ENCODE peak calls at places on chromosomes 1 and 21, in seven cellular contexts. One of them, this sample, is unnamed.

GRCh38 chr1:43804569-43804968 is 97.2 kb downstream of the ST3GAL3 start:
- DNase-seq in tibial nerve: no peak
- DNase-seq in lower leg skin: no peak
- DNase-seq in A549: no peak
- DNase-seq in Peyer's patch: no peak
- DNase-seq in uterus: no peak
- DNase-seq in esophagus squamous epithelium: no peak
- DNase-seq in this sample: no peak

GRCh38 chr1:160743266-160743665 is 4.2 kb downstream of the SLAMF7 start:
- DNase-seq in tibial nerve: no peak
- DNase-seq in lower leg skin: no peak
- DNase-seq in A549: no peak
- DNase-seq in Peyer's patch: no peak
- DNase-seq in uterus: no peak
- DNase-seq in esophagus squamous epithelium: no peak
- DNase-seq in this sample: no peak

GRCh38 chr1:211260161-211261107 is 1.3 kb downstream of the RCOR3 start:
- DNase-seq in tibial nerve: peak
- DNase-seq in lower leg skin: peak
- DNase-seq in A549: peak
- DNase-seq in Peyer's patch: peak
- DNase-seq in uterus: peak
- DNase-seq in esophagus squamous epithelium: peak
- DNase-seq in this sample: peak

GRCh38 chr1:10210841-10211804 is 753 bp downstream of the KIF1B start:
- DNase-seq in tibial nerve: peak
- DNase-seq in lower leg skin: peak
- DNase-seq in A549: peak
- DNase-seq in Peyer's patch: peak
- DNase-seq in uterus: peak
- DNase-seq in esophagus squamous epithelium: peak
- DNase-seq in this sample: peak

GRCh38 chr21:40043866-40044265 is 176.6 kb downstream of the PCP4 start:
- DNase-seq in tibial nerve: no peak
- DNase-seq in lower leg skin: no peak
- DNase-seq in A549: no peak
- DNase-seq in Peyer's patch: no peak
- DNase-seq in uterus: no peak
- DNase-seq in esophagus squamous epithelium: no peak
- DNase-seq in this sample: no peak

GRCh38 chr1:218996362-218996761 is 177.3 kb upstream of the LYPLAL1 start:
- DNase-seq in tibial nerve: no peak
- DNase-seq in lower leg skin: no peak
- DNase-seq in A549: no peak
- DNase-seq in Peyer's patch: no peak
- DNase-seq in uterus: no peak
- DNase-seq in esophagus squamous epithelium: no peak
- DNase-seq in this sample: no peak

GRCh38 chr1:7684132-7684531 is 87.0 kb upstream of the VAMP3 start:
- DNase-seq in tibial nerve: no peak
- DNase-seq in lower leg skin: no peak
- DNase-seq in A549: no peak
- DNase-seq in Peyer's patch: no peak
- DNase-seq in uterus: no peak
- DNase-seq in esophagus squamous epithelium: no peak
- DNase-seq in this sample: no peak

GRCh38 chr1:69172003-69173000 is 395.4 kb upstream of the LRRC7 start:
- DNase-seq in tibial nerve: no peak
- DNase-seq in lower leg skin: no peak
- DNase-seq in A549: no peak
- DNase-seq in Peyer's patch: no peak
- DNase-seq in uterus: no peak
- DNase-seq in esophagus squamous epithelium: no peak
- DNase-seq in this sample: no peak

GRCh38 chr1:203937678-203938330 is 76.4 kb downstream of the SNRPE start:
- DNase-seq in tibial nerve: no peak
- DNase-seq in lower leg skin: no peak
- DNase-seq in A549: no peak
- DNase-seq in Peyer's patch: no peak
- DNase-seq in uterus: no peak
- DNase-seq in esophagus squamous epithelium: no peak
- DNase-seq in this sample: no peak

GRCh38 chr1:207304710-207305151 is 16.7 kb upstream of the CD55 start:
- DNase-seq in tibial nerve: no peak
- DNase-seq in lower leg skin: no peak
- DNase-seq in A549: peak
- DNase-seq in Peyer's patch: no peak
- DNase-seq in uterus: no peak
- DNase-seq in esophagus squamous epithelium: no peak
- DNase-seq in this sample: no peak

GRCh38 chr1:221778535-221779142 is 36.8 kb upstream of the DUSP10 start:
- DNase-seq in tibial nerve: no peak
- DNase-seq in lower leg skin: no peak
- DNase-seq in A549: no peak
- DNase-seq in Peyer's patch: peak
- DNase-seq in uterus: no peak
- DNase-seq in esophagus squamous epithelium: no peak
- DNase-seq in this sample: no peak

GRCh38 chr1:157878059-157878458 is 36.5 kb upstream of the CD5L start:
- DNase-seq in tibial nerve: no peak
- DNase-seq in lower leg skin: no peak
- DNase-seq in A549: peak
- DNase-seq in Peyer's patch: no peak
- DNase-seq in uterus: no peak
- DNase-seq in esophagus squamous epithelium: no peak
- DNase-seq in this sample: peak

GRCh38 chr1:162854245-162854860 is 6.6 kb downstream of the CCDC190 start:
- DNase-seq in tibial nerve: peak
- DNase-seq in lower leg skin: no peak
- DNase-seq in A549: peak
- DNase-seq in Peyer's patch: peak
- DNase-seq in uterus: peak
- DNase-seq in esophagus squamous epithelium: no peak
- DNase-seq in this sample: peak

GRCh38 chr1:9095818-9096217 is 26.4 kb upstream of the SLC2A5 start:
- DNase-seq in tibial nerve: no peak
- DNase-seq in lower leg skin: no peak
- DNase-seq in A549: no peak
- DNase-seq in Peyer's patch: peak
- DNase-seq in uterus: no peak
- DNase-seq in esophagus squamous epithelium: no peak
- DNase-seq in this sample: no peak

GRCh38 chr1:243930822-243931671 is 81.0 kb upstream of the AKT3 start:
- DNase-seq in tibial nerve: no peak
- DNase-seq in lower leg skin: no peak
- DNase-seq in A549: no peak
- DNase-seq in Peyer's patch: no peak
- DNase-seq in uterus: no peak
- DNase-seq in esophagus squamous epithelium: no peak
- DNase-seq in this sample: no peak

GRCh38 chr1:208241541-208241940 is 2.6 kb downstream of the PLXNA2 start:
- DNase-seq in tibial nerve: no peak
- DNase-seq in lower leg skin: peak
- DNase-seq in A549: no peak
- DNase-seq in Peyer's patch: no peak
- DNase-seq in uterus: no peak
- DNase-seq in esophagus squamous epithelium: no peak
- DNase-seq in this sample: no peak

GRCh38 chr21:40158356-40158755 is 291.1 kb downstream of the PCP4 start:
- DNase-seq in tibial nerve: peak
- DNase-seq in lower leg skin: peak
- DNase-seq in A549: no peak
- DNase-seq in Peyer's patch: no peak
- DNase-seq in uterus: no peak
- DNase-seq in esophagus squamous epithelium: no peak
- DNase-seq in this sample: no peak

GRCh38 chr21:41752231-41752681 is 14.6 kb downstream of the RIPK4 start:
- DNase-seq in tibial nerve: no peak
- DNase-seq in lower leg skin: no peak
- DNase-seq in A549: no peak
- DNase-seq in Peyer's patch: no peak
- DNase-seq in uterus: no peak
- DNase-seq in esophagus squamous epithelium: no peak
- DNase-seq in this sample: no peak

GRCh38 chr1:177469519-177469918 is 298.8 kb downstream of the BRINP2 start:
- DNase-seq in tibial nerve: no peak
- DNase-seq in lower leg skin: no peak
- DNase-seq in A549: no peak
- DNase-seq in Peyer's patch: no peak
- DNase-seq in uterus: no peak
- DNase-seq in esophagus squamous epithelium: no peak
- DNase-seq in this sample: no peak

DNA sequence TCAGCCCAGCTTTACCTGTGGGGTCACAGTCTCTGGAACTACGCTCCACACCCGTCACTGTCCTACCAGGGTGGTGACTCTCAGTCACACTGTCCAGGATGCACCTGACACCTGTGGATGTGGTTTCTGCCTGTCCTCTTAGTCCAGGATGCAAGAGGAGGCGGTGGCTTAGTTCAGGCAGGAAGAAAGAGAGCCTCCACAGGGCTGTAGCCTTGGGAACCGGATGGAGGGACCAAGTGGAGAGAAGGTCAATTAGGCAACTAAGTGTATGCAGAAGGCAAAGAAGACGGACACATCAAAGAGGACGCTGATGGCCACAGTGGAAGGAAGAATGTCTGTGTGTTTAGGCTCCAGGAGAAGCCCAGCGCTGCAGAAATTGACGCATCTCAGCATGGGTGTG is 153.9 kb upstream of the IRF2BP2 start:
- DNase-seq in tibial nerve: no peak
- DNase-seq in lower leg skin: no peak
- DNase-seq in A549: no peak
- DNase-seq in Peyer's patch: no peak
- DNase-seq in uterus: no peak
- DNase-seq in esophagus squamous epithelium: no peak
- DNase-seq in this sample: no peak
- TF ChIP-seq POLR2A in tibial nerve: no peak
- TF ChIP-seq POLR2A in lower leg skin: no peak
- TF ChIP-seq POLR2A in A549: no peak
- TF ChIP-seq POLR2A in Peyer's patch: no peak
- TF ChIP-seq POLR2A in uterus: no peak
- TF ChIP-seq POLR2A in esophagus squamous epithelium: no peak
- TF ChIP-seq POLR2A in this sample: no peak

DNA sequence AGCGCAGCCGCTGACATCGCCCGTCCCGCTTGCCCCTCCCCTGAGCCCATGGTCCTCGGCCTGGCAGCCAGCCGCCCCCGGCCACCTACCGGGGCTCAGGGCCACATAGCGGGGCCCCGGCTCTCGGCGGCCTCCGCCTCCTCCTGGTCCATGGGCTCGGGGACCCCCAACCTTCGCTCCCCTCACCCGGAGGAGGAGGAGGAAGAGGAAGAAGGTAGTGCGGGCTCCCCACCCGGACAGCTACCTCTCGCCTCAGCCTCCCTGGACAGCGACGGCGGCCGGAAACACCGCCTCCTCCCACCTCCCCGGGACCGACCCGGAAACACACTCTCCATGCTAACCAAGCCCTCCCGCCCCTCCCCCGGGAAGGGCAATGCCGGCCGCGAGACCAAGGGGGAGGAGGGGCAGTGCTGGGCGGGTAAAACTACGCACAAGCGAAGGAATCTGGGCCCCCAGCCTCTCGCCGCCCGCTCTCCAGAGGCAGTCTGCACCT is at the start of gene KIAA0319L:
- DNase-seq in tibial nerve: no peak
- DNase-seq in lower leg skin: no peak
- DNase-seq in A549: peak
- DNase-seq in Peyer's patch: peak
- DNase-seq in uterus: peak
- DNase-seq in esophagus squamous epithelium: peak
- DNase-seq in this sample: peak
- TF ChIP-seq POLR2A in tibial nerve: no peak
- TF ChIP-seq POLR2A in lower leg skin: no peak
- TF ChIP-seq POLR2A in A549: peak
- TF ChIP-seq POLR2A in Peyer's patch: peak
- TF ChIP-seq POLR2A in uterus: peak
- TF ChIP-seq POLR2A in esophagus squamous epithelium: no peak
- TF ChIP-seq POLR2A in this sample: peak

DNA sequence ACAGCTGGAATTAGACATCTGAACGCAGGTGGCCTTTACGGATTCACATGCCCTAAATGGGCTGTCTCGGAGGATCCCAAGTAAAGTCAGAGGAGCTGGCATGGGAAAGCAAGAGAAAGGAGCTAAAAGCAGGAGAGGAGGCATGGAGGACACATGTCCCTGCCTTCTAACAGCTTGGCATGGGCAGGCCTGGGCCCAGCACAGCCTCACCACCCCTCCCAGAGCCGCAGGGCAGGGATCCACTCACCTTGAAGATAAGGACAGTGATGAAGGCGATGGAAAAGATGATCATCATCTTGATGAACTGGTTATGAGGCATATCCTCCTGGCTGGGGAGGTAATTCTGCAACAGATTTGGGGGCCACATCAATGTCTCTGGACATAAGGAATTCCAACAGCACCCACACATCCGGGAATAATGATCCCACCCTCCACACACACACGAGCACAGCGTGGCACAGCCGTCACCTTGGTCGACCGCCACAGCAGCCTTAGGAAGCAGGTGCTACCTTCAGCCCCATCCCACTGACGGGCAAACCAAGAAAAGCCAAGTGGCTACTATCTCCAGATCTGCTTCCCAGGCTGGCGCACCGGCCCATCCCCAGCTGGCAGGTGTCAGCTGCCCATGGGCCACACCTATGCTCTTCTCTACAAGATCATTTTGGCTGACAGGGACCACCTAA is 14.1 kb upstream of the MATN1 start:
- DNase-seq in tibial nerve: no peak
- DNase-seq in lower leg skin: no peak
- DNase-seq in A549: no peak
- DNase-seq in Peyer's patch: no peak
- DNase-seq in uterus: no peak
- DNase-seq in esophagus squamous epithelium: no peak
- DNase-seq in this sample: no peak
- TF ChIP-seq POLR2A in tibial nerve: no peak
- TF ChIP-seq POLR2A in lower leg skin: no peak
- TF ChIP-seq POLR2A in A549: no peak
- TF ChIP-seq POLR2A in Peyer's patch: no peak
- TF ChIP-seq POLR2A in uterus: no peak
- TF ChIP-seq POLR2A in esophagus squamous epithelium: no peak
- TF ChIP-seq POLR2A in this sample: no peak

DNA sequence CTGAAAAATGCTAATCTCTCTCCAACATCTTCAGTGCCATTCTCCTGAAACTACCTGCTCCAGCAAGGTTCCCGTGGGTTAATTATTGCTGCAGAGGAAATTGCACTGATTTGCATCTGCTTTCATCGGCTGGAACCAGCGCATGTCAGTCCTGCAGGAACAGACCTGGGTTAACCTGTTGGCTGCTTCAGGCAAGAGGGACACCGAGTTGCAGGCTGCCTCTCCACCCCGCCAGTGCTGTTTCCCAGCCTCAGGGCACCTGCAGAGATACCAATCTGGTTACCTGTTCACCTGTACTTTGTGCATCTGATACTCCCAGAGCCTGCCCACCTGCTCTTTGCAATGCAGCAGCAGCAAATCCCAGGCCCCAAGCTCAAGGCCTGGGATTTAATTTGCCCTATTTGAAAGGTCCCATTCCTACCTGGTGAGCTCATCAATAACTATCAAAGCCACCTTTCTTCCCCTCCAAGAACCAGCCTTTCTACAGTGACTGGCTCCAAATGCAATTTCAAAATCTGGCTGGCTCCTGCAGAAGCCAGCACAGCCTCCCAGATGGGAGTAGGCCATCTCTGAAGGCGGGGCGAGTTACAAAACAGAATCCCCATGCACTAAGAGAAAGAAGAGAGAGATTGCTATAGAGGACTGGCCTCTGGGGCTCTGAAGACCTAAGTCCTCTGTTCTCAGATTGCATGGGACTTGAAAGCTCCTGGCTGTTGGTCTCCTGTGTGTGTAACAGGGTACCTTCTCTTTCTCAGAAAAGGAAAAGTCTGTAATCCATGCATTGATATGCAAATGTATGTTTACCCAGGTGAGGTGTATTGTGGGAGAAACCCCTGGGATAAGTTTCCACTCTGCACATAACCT is 67.8 kb downstream of the TOMM20 start:
- DNase-seq in tibial nerve: no peak
- DNase-seq in lower leg skin: no peak
- DNase-seq in A549: no peak
- DNase-seq in Peyer's patch: peak
- DNase-seq in uterus: no peak
- DNase-seq in esophagus squamous epithelium: no peak
- DNase-seq in this sample: no peak
- TF ChIP-seq POLR2A in tibial nerve: no peak
- TF ChIP-seq POLR2A in lower leg skin: no peak
- TF ChIP-seq POLR2A in A549: no peak
- TF ChIP-seq POLR2A in Peyer's patch: peak
- TF ChIP-seq POLR2A in uterus: no peak
- TF ChIP-seq POLR2A in esophagus squamous epithelium: no peak
- TF ChIP-seq POLR2A in this sample: no peak

This sample was measured in erythroblast.